ENCODE peak calls at places on chromosomes 5 and 9, in eight cellular contexts. K, A, Q, I, Z, B, P and C are unnamed samples.

GRCh38 chr5:170273968-170274710 is 23.4 kb downstream of the LCP2 start:
- DNase-seq in K (no peak), A (no peak), Q (no peak), I (no peak), Z (peak), B (no peak), P (peak), C (no peak)

GRCh38 chr9:124861342-124862229 is at the start of the genes ARPC5L and RPL35:
- DNase-seq in K (peak), A (peak), Q (peak), I (peak), Z (peak), B (peak), P (peak), C (peak)

GRCh38 chr9:98852961-98853360 is 45.5 kb downstream of the GALNT12 start:
- DNase-seq in K (no peak), A (no peak), Q (no peak), I (no peak), Z (no peak), B (no peak), P (no peak), C (no peak)

GRCh38 chr5:175654807-175655206 is 3.1 kb upstream of the HRH2 start:
- DNase-seq in K (no peak), A (no peak), Q (no peak), I (no peak), Z (no peak), B (no peak), P (no peak), C (no peak)

GRCh38 chr5:77867914-77868313 is 91.8 kb upstream of the TBCA start:
- DNase-seq in K (no peak), A (no peak), Q (no peak), I (no peak), Z (no peak), B (no peak), P (no peak), C (no peak)

GRCh38 chr5:133242221-133242835 is 190.5 kb downstream of the HSPA4 start:
- DNase-seq in K (no peak), A (no peak), Q (no peak), I (no peak), Z (no peak), B (no peak), P (no peak), C (no peak)

GRCh38 chr9:108270041-108270440 is 585.7 kb downstream of the ACTL7B start:
- DNase-seq in K (peak), A (no peak), Q (no peak), I (no peak), Z (no peak), B (no peak), P (no peak), C (no peak)

GRCh38 chr5:177124486-177124991 is 9.0 kb upstream of the NSD1 start:
- DNase-seq in K (no peak), A (no peak), Q (no peak), I (no peak), Z (peak), B (no peak), P (no peak), C (no peak)

GRCh38 chr5:87113848-87114247 is 153.8 kb upstream of the RASA1 start:
- DNase-seq in K (peak), A (no peak), Q (no peak), I (no peak), Z (no peak), B (no peak), P (no peak), C (no peak)